ENCODE peak calls at places on chromosome 22, in five cellular contexts. P, B, I, Z and G are unnamed samples.
A peak's percentile ranks its signal among the peaks of the same experiment; 100 is the strongest.

GRCh38 chr22:37870273-37870672 is 21.1 kb downstream of the EIF3L start:
- DNase-seq in P (no peak), B (no peak), I (no peak), Z (no peak), G (no peak)

GRCh38 chr22:37716708-37717107 is 19.9 kb downstream of the TRIOBP start:
- DNase-seq in P (no peak), B (peak; percentile 90), I (no peak), Z (peak; percentile 60), G (no peak)

GRCh38 chr22:43273902-43274484 is 69.2 kb downstream of the SCUBE1 start:
- DNase-seq in P (peak; percentile 17), B (peak; percentile 69), I (peak; percentile 21), Z (no peak), G (peak; percentile 63)

GRCh38 chr22:45468872-45469572 is 33.7 kb upstream of the FBLN1 start:
- DNase-seq in P (no peak), B (peak; percentile 81), I (no peak), Z (no peak), G (no peak)

GRCh38 chr22:48199667-48200066 is 1437.2 kb downstream of the TBC1D22A start:
- DNase-seq in P (no peak), B (no peak), I (no peak), Z (no peak), G (no peak)

GRCh38 chr22:38261478-38261803 is 11.4 kb downstream of the TMEM184B start:
- DNase-seq in P (no peak), B (no peak), I (no peak), Z (no peak), G (no peak)

GRCh38 chr22:49853981-49854791 is 542 bp downstream of the ZBED4 start:
- DNase-seq in P (peak; percentile 36), B (peak; percentile 35), I (peak; percentile 37), Z (no peak), G (peak; percentile 77)

GRCh38 chr22:49967333-49968241 is 7.0 kb downstream of the PIM3 start:
- DNase-seq in P (no peak), B (no peak), I (peak; percentile 16), Z (no peak), G (no peak)

GRCh38 chr22:27540247-27540646 is 261.3 kb downstream of the MN1 start:
- DNase-seq in P (no peak), B (no peak), I (no peak), Z (no peak), G (no peak)

GRCh38 chr22:46054091-46054877 is 77.3 kb upstream of the WNT7B start:
- DNase-seq in P (peak; percentile 77), B (peak; percentile 54), I (peak; percentile 55), Z (no peak), G (no peak)